ENCODE peak calls at places on chromosome 9, in nine cellular contexts. One of them, this sample, is unnamed.

GRCh38 chr9:126919193-126919592 is 4.6 kb downstream of the RALGPS1 start:
- DNase-seq in NAMALWA: no peak
- DNase-seq in fibroblast of lung: no peak
- DNase-seq in endodermal cell: no peak
- DNase-seq in cardiac muscle cell: no peak
- DNase-seq in left lung: no peak
- DNase-seq in AG08395: no peak
- DNase-seq in stimulated activated CD4-positive, alpha-beta T cell treated with anti-CD3 and anti-CD28 coated beads, Interleukin-2, amount 100 ng/mL, for 48 hours: no peak
- DNase-seq in cardiac septum: no peak
- DNase-seq in this sample: no peak

GRCh38 chr9:115073456-115073855 is 44.5 kb downstream of the TNC start:
- DNase-seq in AG08395: no peak
- DNase-seq in cardiac muscle cell: no peak
- DNase-seq in endodermal cell: no peak
- DNase-seq in left lung: no peak
- DNase-seq in NAMALWA: no peak
- DNase-seq in stimulated activated CD4-positive, alpha-beta T cell treated with anti-CD3 and anti-CD28 coated beads, Interleukin-2, amount 100 ng/mL, for 48 hours: no peak
- DNase-seq in fibroblast of lung: no peak
- DNase-seq in cardiac septum: no peak
- DNase-seq in this sample: no peak

GRCh38 chr9:114723926-114724325 is 41.9 kb upstream of the TEX48 start:
- DNase-seq in fibroblast of lung: peak; percentile 74
- DNase-seq in NAMALWA: no peak
- DNase-seq in left lung: no peak
- DNase-seq in cardiac septum: no peak
- DNase-seq in stimulated activated CD4-positive, alpha-beta T cell treated with anti-CD3 and anti-CD28 coated beads, Interleukin-2, amount 100 ng/mL, for 48 hours: no peak
- DNase-seq in endodermal cell: no peak
- DNase-seq in cardiac muscle cell: no peak
- DNase-seq in AG08395: no peak
- DNase-seq in this sample: no peak

GRCh38 chr9:69346596-69347390 is 21.8 kb downstream of the ENTREP1 start:
- DNase-seq in cardiac muscle cell: no peak
- DNase-seq in stimulated activated CD4-positive, alpha-beta T cell treated with anti-CD3 and anti-CD28 coated beads, Interleukin-2, amount 100 ng/mL, for 48 hours: no peak
- DNase-seq in fibroblast of lung: no peak
- DNase-seq in cardiac septum: no peak
- DNase-seq in endodermal cell: no peak
- DNase-seq in AG08395: no peak
- DNase-seq in NAMALWA: no peak
- DNase-seq in left lung: no peak
- DNase-seq in this sample: no peak

GRCh38 chr9:83999141-83999918 is 18.7 kb downstream of the RMI1 start:
- DNase-seq in stimulated activated CD4-positive, alpha-beta T cell treated with anti-CD3 and anti-CD28 coated beads, Interleukin-2, amount 100 ng/mL, for 48 hours: no peak
- DNase-seq in NAMALWA: no peak
- DNase-seq in cardiac septum: no peak
- DNase-seq in left lung: no peak
- DNase-seq in fibroblast of lung: no peak
- DNase-seq in endodermal cell: no peak
- DNase-seq in cardiac muscle cell: no peak
- DNase-seq in AG08395: no peak
- DNase-seq in this sample: no peak

GRCh38 chr9:91210318-91210717 is 151.4 kb downstream of the AUH start:
- DNase-seq in AG08395: no peak
- DNase-seq in left lung: no peak
- DNase-seq in cardiac septum: no peak
- DNase-seq in endodermal cell: no peak
- DNase-seq in cardiac muscle cell: no peak
- DNase-seq in stimulated activated CD4-positive, alpha-beta T cell treated with anti-CD3 and anti-CD28 coated beads, Interleukin-2, amount 100 ng/mL, for 48 hours: no peak
- DNase-seq in NAMALWA: no peak
- DNase-seq in fibroblast of lung: peak; percentile 56
- DNase-seq in this sample: no peak

GRCh38 chr9:109507421-109507838 is 9.3 kb upstream of the PTPN3 start:
- DNase-seq in cardiac muscle cell: no peak
- DNase-seq in cardiac septum: no peak
- DNase-seq in NAMALWA: no peak
- DNase-seq in left lung: no peak
- DNase-seq in endodermal cell: no peak
- DNase-seq in stimulated activated CD4-positive, alpha-beta T cell treated with anti-CD3 and anti-CD28 coated beads, Interleukin-2, amount 100 ng/mL, for 48 hours: no peak
- DNase-seq in fibroblast of lung: peak; percentile 73
- DNase-seq in AG08395: peak; percentile 65
- DNase-seq in this sample: peak; percentile 47

GRCh38 chr9:118183571-118183970 is 479.4 kb downstream of the TLR4 start:
- DNase-seq in AG08395: no peak
- DNase-seq in endodermal cell: no peak
- DNase-seq in left lung: no peak
- DNase-seq in NAMALWA: no peak
- DNase-seq in fibroblast of lung: no peak
- DNase-seq in cardiac muscle cell: no peak
- DNase-seq in cardiac septum: no peak
- DNase-seq in stimulated activated CD4-positive, alpha-beta T cell treated with anti-CD3 and anti-CD28 coated beads, Interleukin-2, amount 100 ng/mL, for 48 hours: no peak
- DNase-seq in this sample: no peak

GRCh38 chr9:135533093-135533492 is 11.9 kb downstream of the LCN1 start:
- DNase-seq in stimulated activated CD4-positive, alpha-beta T cell treated with anti-CD3 and anti-CD28 coated beads, Interleukin-2, amount 100 ng/mL, for 48 hours: no peak
- DNase-seq in NAMALWA: peak; percentile 26
- DNase-seq in fibroblast of lung: no peak
- DNase-seq in endodermal cell: no peak
- DNase-seq in cardiac muscle cell: no peak
- DNase-seq in left lung: no peak
- DNase-seq in cardiac septum: no peak
- DNase-seq in AG08395: no peak
- DNase-seq in this sample: no peak

GRCh38 chr9:113597390-113598241 is 134.1 kb downstream of the RGS3 start:
- DNase-seq in endodermal cell: no peak
- DNase-seq in fibroblast of lung: no peak
- DNase-seq in stimulated activated CD4-positive, alpha-beta T cell treated with anti-CD3 and anti-CD28 coated beads, Interleukin-2, amount 100 ng/mL, for 48 hours: no peak
- DNase-seq in cardiac muscle cell: no peak
- DNase-seq in left lung: peak; percentile 29
- DNase-seq in cardiac septum: no peak
- DNase-seq in NAMALWA: no peak
- DNase-seq in AG08395: no peak
- DNase-seq in this sample: no peak

GRCh38 chr9:130682490-130683121 is 11.0 kb upstream of the EXOSC2 start:
- DNase-seq in NAMALWA: peak; percentile 64
- DNase-seq in AG08395: peak; percentile 87
- DNase-seq in endodermal cell: peak; percentile 89
- DNase-seq in cardiac muscle cell: peak; percentile 90
- DNase-seq in left lung: peak; percentile 81
- DNase-seq in stimulated activated CD4-positive, alpha-beta T cell treated with anti-CD3 and anti-CD28 coated beads, Interleukin-2, amount 100 ng/mL, for 48 hours: peak; percentile 55
- DNase-seq in fibroblast of lung: peak; percentile 75
- DNase-seq in cardiac septum: peak; percentile 90
- DNase-seq in this sample: peak; percentile 85

GRCh38 chr9:127158995-127159801 is 36.8 kb upstream of the ANGPTL2 start:
- DNase-seq in cardiac septum: peak; percentile 41
- DNase-seq in AG08395: peak; percentile 84
- DNase-seq in cardiac muscle cell: peak; percentile 40
- DNase-seq in stimulated activated CD4-positive, alpha-beta T cell treated with anti-CD3 and anti-CD28 coated beads, Interleukin-2, amount 100 ng/mL, for 48 hours: no peak
- DNase-seq in NAMALWA: no peak
- DNase-seq in endodermal cell: peak; percentile 85
- DNase-seq in left lung: no peak
- DNase-seq in fibroblast of lung: peak; percentile 87
- DNase-seq in this sample: no peak

GRCh38 chr9:128550226-128550625 is 2.2 kb upstream of the SPTAN1 start:
- DNase-seq in cardiac muscle cell: no peak
- DNase-seq in AG08395: no peak
- DNase-seq in stimulated activated CD4-positive, alpha-beta T cell treated with anti-CD3 and anti-CD28 coated beads, Interleukin-2, amount 100 ng/mL, for 48 hours: peak; percentile 24
- DNase-seq in endodermal cell: peak; percentile 43
- DNase-seq in fibroblast of lung: no peak
- DNase-seq in NAMALWA: no peak
- DNase-seq in cardiac septum: no peak
- DNase-seq in left lung: no peak
- DNase-seq in this sample: no peak

GRCh38 chr9:34574632-34575031 is 14.9 kb downstream of the CNTFR start:
- DNase-seq in cardiac muscle cell: no peak
- DNase-seq in NAMALWA: no peak
- DNase-seq in endodermal cell: no peak
- DNase-seq in AG08395: no peak
- DNase-seq in fibroblast of lung: no peak
- DNase-seq in cardiac septum: no peak
- DNase-seq in stimulated activated CD4-positive, alpha-beta T cell treated with anti-CD3 and anti-CD28 coated beads, Interleukin-2, amount 100 ng/mL, for 48 hours: no peak
- DNase-seq in left lung: no peak
- DNase-seq in this sample: no peak

GRCh38 chr9:82880353-82880752 is 182.6 kb downstream of the RASEF start:
- DNase-seq in AG08395: no peak
- DNase-seq in NAMALWA: no peak
- DNase-seq in cardiac muscle cell: no peak
- DNase-seq in cardiac septum: no peak
- DNase-seq in left lung: no peak
- DNase-seq in stimulated activated CD4-positive, alpha-beta T cell treated with anti-CD3 and anti-CD28 coated beads, Interleukin-2, amount 100 ng/mL, for 48 hours: no peak
- DNase-seq in endodermal cell: no peak
- DNase-seq in fibroblast of lung: no peak
- DNase-seq in this sample: no peak

GRCh38 chr9:135087489-135087791 is at the start of gene OLFM1:
- DNase-seq in cardiac muscle cell: peak; percentile 74
- DNase-seq in NAMALWA: no peak
- DNase-seq in endodermal cell: peak; percentile 94
- DNase-seq in stimulated activated CD4-positive, alpha-beta T cell treated with anti-CD3 and anti-CD28 coated beads, Interleukin-2, amount 100 ng/mL, for 48 hours: peak; percentile 38
- DNase-seq in cardiac septum: peak; percentile 86
- DNase-seq in left lung: peak; percentile 72
- DNase-seq in AG08395: peak; percentile 84
- DNase-seq in fibroblast of lung: peak; percentile 47
- DNase-seq in this sample: peak; percentile 84